ENCODE peak calls at places on chromosomes 7 and 10, in ten cellular contexts. P, M, X, I, Z, B, N, J, Y and E are unnamed samples.

GRCh38 chr7:27172823-27173411 is 1.2 kb downstream of the HOXA10 start:
- DNase-seq in P (peak; percentile 88), M (peak; percentile 20), X (peak; percentile 64), I (peak; percentile 89), Z (peak; percentile 94), B (no peak), N (peak; percentile 58), J (no peak), Y (peak; percentile 95), E (peak; percentile 83)

GRCh38 chr7:46583606-46584005 is 662.5 kb upstream of the IGFBP3 start:
- DNase-seq in P (no peak), M (no peak), X (no peak), I (no peak), Z (no peak), B (no peak), N (no peak), J (no peak), Y (no peak), E (no peak)

GRCh38 chr10:8618834-8619233 is 564.3 kb downstream of the GATA3 start:
- DNase-seq in P (no peak), M (no peak), X (no peak), I (no peak), Z (no peak), B (no peak), N (no peak), J (no peak), Y (no peak), E (no peak)

GRCh38 chr10:95480102-95480900 is 80.9 kb downstream of the SORBS1 start:
- DNase-seq in P (no peak), M (no peak), X (peak; percentile 67), I (no peak), Z (peak; percentile 51), B (peak; percentile 15), N (no peak), J (no peak), Y (peak; percentile 77), E (no peak)

GRCh38 chr10:89915021-89915420 is 213.6 kb downstream of the KIF20B start:
- DNase-seq in P (no peak), M (no peak), X (no peak), I (no peak), Z (no peak), B (no peak), N (no peak), J (no peak), Y (no peak), E (no peak)

GRCh38 chr7:23247101-23247601 is 576 bp downstream of the GPNMB start:
- DNase-seq in P (no peak), M (no peak), X (no peak), I (no peak), Z (no peak), B (no peak), N (no peak), J (no peak), Y (no peak), E (no peak)

GRCh38 chr10:30829921-30830671 is 200.5 kb upstream of the LYZL2 start:
- DNase-seq in P (no peak), M (no peak), X (no peak), I (no peak), Z (no peak), B (peak; percentile 58), N (no peak), J (no peak), Y (no peak), E (no peak)

GRCh38 chr10:55024718-55025117 is 223.7 kb upstream of the PCDH15 start:
- DNase-seq in P (peak; percentile 9), M (no peak), X (peak; percentile 15), I (no peak), Z (no peak), B (no peak), N (no peak), J (no peak), Y (no peak), E (no peak)

GRCh38 chr10:103333934-103334520 is 16.9 kb downstream of the PCGF6 start:
- DNase-seq in P (peak; percentile 34), M (no peak), X (peak; percentile 33), I (no peak), Z (no peak), B (peak; percentile 7), N (no peak), J (no peak), Y (no peak), E (no peak)

GRCh38 chr7:7970620-7971307 is 2.2 kb downstream of the GLCCI1 start:
- DNase-seq in P (peak; percentile 61), M (no peak), X (peak; percentile 26), I (no peak), Z (no peak), B (peak; percentile 41), N (no peak), J (no peak), Y (no peak), E (peak; percentile 52)

DNA sequence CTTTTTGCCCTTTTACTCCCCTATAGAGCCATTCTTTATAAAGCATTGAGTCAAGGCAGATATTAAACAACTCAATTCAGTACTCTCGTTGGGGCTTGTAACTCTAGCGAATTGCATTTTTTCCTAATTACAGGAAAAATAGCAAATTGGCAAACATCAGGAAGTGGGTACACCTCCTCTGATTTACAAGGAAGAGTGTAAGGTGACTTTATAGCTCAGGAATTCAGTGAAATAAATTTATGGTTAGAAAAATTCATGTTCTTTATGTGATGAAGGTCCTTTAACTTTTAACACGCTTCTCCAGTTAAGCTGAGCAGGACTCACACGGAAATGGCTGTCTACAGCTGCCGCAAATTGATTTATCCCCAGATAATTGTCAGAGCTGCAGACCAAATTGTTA is 151.0 kb upstream of the MKI67 start:
- DNase-seq in P (no peak), M (no peak), X (no peak), I (no peak), Z (no peak), B (no peak), N (no peak), J (no peak), Y (no peak), E (no peak)
- TF ChIP-seq POLR2A in P (no peak), M (no peak), X (no peak), I (no peak), Z (no peak), B (no peak), N (no peak), J (no peak), Y (no peak), E (no peak)

GRCh38 chr7:142809671-142810070 is 38.9 kb downstream of the PRSS2 start:
- DNase-seq in P (no peak), M (no peak), X (no peak), I (no peak), Z (no peak), B (no peak), N (no peak), J (no peak), Y (no peak), E (no peak)
- TF ChIP-seq POLR2A in P (no peak), M (no peak), X (no peak), I (no peak), Z (no peak), B (no peak), N (no peak), J (no peak), Y (no peak), E (no peak)

GRCh38 chr10:93468532-93469213 is 13.5 kb downstream of the MYOF start:
- DNase-seq in P (no peak), M (no peak), X (peak; percentile 91), I (no peak), Z (peak; percentile 50), B (no peak), N (no peak), J (no peak), Y (no peak), E (peak; percentile 73)

GRCh38 chr10:93462881-93463280 is 19.3 kb downstream of the MYOF start:
- DNase-seq in P (peak; percentile 97), M (no peak), X (peak; percentile 99), I (no peak), Z (no peak), B (no peak), N (no peak), J (no peak), Y (peak; percentile 68), E (no peak)

GRCh38 chr10:93463723-93464511 is 18.2 kb downstream of the MYOF start:
- DNase-seq in P (peak; percentile 91), M (no peak), X (peak; percentile 41), I (no peak), Z (peak; percentile 52), B (no peak), N (no peak), J (no peak), Y (peak; percentile 85), E (no peak)

GRCh38 chr10:93464826-93465388 is 17.2 kb downstream of the MYOF start:
- DNase-seq in P (peak; percentile 57), M (no peak), X (peak; percentile 49), I (no peak), Z (no peak), B (no peak), N (no peak), J (no peak), Y (no peak), E (no peak)

DNA sequence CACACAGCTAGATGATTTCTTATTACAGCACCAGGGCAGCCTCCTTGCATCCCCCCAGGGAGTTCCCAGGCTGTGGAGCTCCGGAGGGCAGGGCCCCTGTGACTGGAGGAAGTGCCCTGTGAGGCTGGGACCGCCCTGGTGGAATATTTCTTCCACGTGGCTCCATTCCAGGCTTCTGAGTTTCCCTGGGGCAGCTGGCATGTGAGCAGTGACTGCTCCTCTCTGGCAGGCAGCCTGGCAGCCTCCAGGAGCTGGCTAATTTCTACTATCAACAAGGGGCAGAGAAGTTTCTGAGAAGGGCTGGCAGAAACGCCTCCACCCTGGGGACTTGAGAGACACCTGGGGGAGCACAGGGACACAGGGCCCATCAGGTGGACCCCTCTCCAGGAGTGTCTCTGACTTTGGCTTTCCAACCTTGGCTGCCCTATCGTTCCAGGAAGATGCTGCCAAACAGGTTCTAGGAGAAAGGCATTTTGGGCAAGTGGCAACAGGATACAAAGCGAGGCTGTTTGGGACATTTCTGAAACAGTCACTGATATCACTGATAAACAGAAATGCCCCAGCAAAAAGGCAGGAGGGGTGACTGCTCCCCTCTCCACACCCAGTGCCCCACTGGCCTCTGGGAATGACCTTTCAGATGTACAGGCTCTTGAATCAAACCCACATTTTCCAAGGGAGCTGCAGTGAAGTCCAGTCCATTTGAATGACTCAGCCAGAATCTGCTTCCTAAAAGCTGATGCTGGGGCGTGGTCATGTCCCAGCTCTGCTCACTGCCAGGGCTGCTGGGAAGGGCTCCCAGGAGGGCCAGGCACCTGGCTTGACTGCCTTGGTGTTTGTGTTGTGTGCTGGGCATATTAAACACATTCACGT is 16.1 kb downstream of the MYOF start:
- DNase-seq in P (peak; percentile 40), M (peak; percentile 89), X (peak; percentile 97), I (peak; percentile 95), Z (peak; percentile 75), B (no peak), N (peak; percentile 83), J (no peak), Y (peak; percentile 96), E (peak; percentile 78)
- TF ChIP-seq POLR2A in P (no peak), M (no peak), X (no peak), I (peak; percentile 22), Z (peak; percentile 23), B (no peak), N (no peak), J (no peak), Y (no peak), E (peak; percentile 23)

GRCh38 chr7:97973206-97973658 is 16.8 kb downstream of the OCM2 start:
- DNase-seq in P (no peak), M (no peak), X (no peak), I (no peak), Z (no peak), B (peak; percentile 39), N (no peak), J (no peak), Y (no peak), E (peak; percentile 30)
- TF ChIP-seq POLR2A in P (no peak), M (no peak), X (no peak), I (no peak), Z (no peak), B (no peak), N (no peak), J (no peak), Y (no peak), E (no peak)